ENCODE peak calls at places on chromosomes 11 and 22, in seven cellular contexts. Q is fibroblast of lung, H is astrocyte of the spinal cord, O is tibial nerve, R is kidney, N is lung, M is H9. V is an unnamed sample.

GRCh38 chr11:6404341-6405038 is 14.2 kb downstream of the SMPD1 start:
- DNase-seq in Q (peak; percentile 52), H (no peak), O (no peak), R (no peak), N (no peak), M (no peak), V (no peak)

GRCh38 chr22:44191036-44191454 is 10.3 kb downstream of the PARVG start:
- DNase-seq in Q (peak; percentile 37), H (no peak), O (no peak), R (peak; percentile 33), N (no peak), M (no peak), V (no peak)

GRCh38 chr11:106076421-106076922 is 675 bp downstream of the KBTBD3 start:
- DNase-seq in Q (no peak), H (no peak), O (peak; percentile 9), R (no peak), N (no peak), M (no peak), V (peak; percentile 6)

GRCh38 chr11:30605036-30605435 is 18.9 kb upstream of the MPPED2 start:
- DNase-seq in Q (no peak), H (no peak), O (no peak), R (no peak), N (no peak), M (no peak), V (no peak)

GRCh38 chr11:117606211-117606610 is 190.8 kb downstream of the DSCAML1 start:
- DNase-seq in Q (no peak), H (no peak), O (no peak), R (no peak), N (no peak), M (no peak), V (no peak)

GRCh38 chr22:33515733-33516297 is 404.5 kb downstream of the LARGE1 start:
- DNase-seq in Q (no peak), H (no peak), O (no peak), R (no peak), N (no peak), M (no peak), V (no peak)

GRCh38 chr22:43333156-43333555 is 10.0 kb downstream of the SCUBE1 start:
- DNase-seq in Q (no peak), H (no peak), O (no peak), R (no peak), N (no peak), M (no peak), V (no peak)

GRCh38 chr11:61270354-61271070 is 24.6 kb downstream of the VWCE start:
- DNase-seq in Q (peak; percentile 41), H (no peak), O (no peak), R (no peak), N (no peak), M (no peak), V (no peak)

GRCh38 chr22:41907436-41908401 is 7.2 kb downstream of the SHISA8 start:
- DNase-seq in Q (no peak), H (peak; percentile 17), O (no peak), R (no peak), N (no peak), M (peak; percentile 39), V (no peak)

GRCh38 chr11:12518606-12519385 is 141.4 kb downstream of the PARVA start:
- DNase-seq in Q (no peak), H (no peak), O (no peak), R (no peak), N (no peak), M (no peak), V (no peak)

GRCh38 chr11:7973011-7973410 is 7.8 kb upstream of the NLRP10 start:
- DNase-seq in Q (peak; percentile 29), H (no peak), O (no peak), R (no peak), N (no peak), M (no peak), V (no peak)

GRCh38 chr11:67120881-67121710 is 2.0 kb downstream of the KDM2A start:
- DNase-seq in Q (peak; percentile 36), H (peak; percentile 42), O (no peak), R (no peak), N (peak; percentile 41), M (no peak), V (no peak)

GRCh38 chr11:130816516-130816915 is 99.8 kb downstream of the SNX19 start:
- DNase-seq in Q (no peak), H (no peak), O (no peak), R (no peak), N (no peak), M (no peak), V (no peak)

GRCh38 chr11:124657922-124658321 is 15.6 kb downstream of the SIAE start:
- DNase-seq in Q (peak; percentile 15), H (no peak), O (no peak), R (no peak), N (no peak), M (no peak), V (no peak)

GRCh38 chr11:16572946-16573345 is 165.5 kb upstream of the C11orf58 start:
- DNase-seq in Q (no peak), H (no peak), O (no peak), R (no peak), N (no peak), M (no peak), V (no peak)

GRCh38 chr11:126194121-126194543 is 17.3 kb downstream of the RPUSD4 start:
- DNase-seq in Q (peak; percentile 25), H (peak; percentile 45), O (peak; percentile 68), R (no peak), N (no peak), M (no peak), V (peak; percentile 59)

GRCh38 chr22:37905534-37906363 is at the start of gene MICALL1:
- DNase-seq in Q (peak; percentile 79), H (peak; percentile 80), O (peak; percentile 23), R (peak; percentile 90), N (peak; percentile 61), M (peak; percentile 59), V (peak; percentile 86)

GRCh38 chr22:23389271-23390071 is 190.6 kb downstream of the IGLL1 start:
- DNase-seq in Q (no peak), H (no peak), O (no peak), R (no peak), N (no peak), M (no peak), V (no peak)

GRCh38 chr11:8243458-8243857 is 20.2 kb downstream of the LMO1 start:
- DNase-seq in Q (no peak), H (no peak), O (no peak), R (no peak), N (no peak), M (no peak), V (no peak)

GRCh38 chr11:124763156-124763947 is 1.3 kb upstream of the ESAM start:
- DNase-seq in Q (peak; percentile 50), H (peak; percentile 75), O (peak; percentile 87), R (peak; percentile 93), N (peak; percentile 88), M (peak; percentile 84), V (peak; percentile 94)

GRCh38 chr22:43992331-43992821 is 31.7 kb upstream of the PARVB start:
- DNase-seq in Q (peak; percentile 72), H (peak; percentile 68), O (no peak), R (no peak), N (no peak), M (no peak), V (no peak)

GRCh38 chr11:75562836-75563484 is 907 bp downstream of the SERPINH1 start:
- DNase-seq in Q (peak; percentile 76), H (peak; percentile 75), O (no peak), R (no peak), N (no peak), M (peak; percentile 95), V (peak; percentile 67)

GRCh38 chr22:23223566-23224317 is 43.4 kb downstream of the BCR start:
- DNase-seq in Q (no peak), H (no peak), O (no peak), R (peak; percentile 48), N (no peak), M (no peak), V (no peak)

GRCh38 chr11:13003726-13004493 is 5.2 kb upstream of the RASSF10 start:
- DNase-seq in Q (peak; percentile 94), H (peak; percentile 56), O (no peak), R (no peak), N (no peak), M (no peak), V (no peak)

GRCh38 chr11:73262851-73263495 is 9.2 kb upstream of the P2RY6 start:
- DNase-seq in Q (peak; percentile 40), H (no peak), O (no peak), R (no peak), N (no peak), M (peak; percentile 14), V (no peak)

DNA sequence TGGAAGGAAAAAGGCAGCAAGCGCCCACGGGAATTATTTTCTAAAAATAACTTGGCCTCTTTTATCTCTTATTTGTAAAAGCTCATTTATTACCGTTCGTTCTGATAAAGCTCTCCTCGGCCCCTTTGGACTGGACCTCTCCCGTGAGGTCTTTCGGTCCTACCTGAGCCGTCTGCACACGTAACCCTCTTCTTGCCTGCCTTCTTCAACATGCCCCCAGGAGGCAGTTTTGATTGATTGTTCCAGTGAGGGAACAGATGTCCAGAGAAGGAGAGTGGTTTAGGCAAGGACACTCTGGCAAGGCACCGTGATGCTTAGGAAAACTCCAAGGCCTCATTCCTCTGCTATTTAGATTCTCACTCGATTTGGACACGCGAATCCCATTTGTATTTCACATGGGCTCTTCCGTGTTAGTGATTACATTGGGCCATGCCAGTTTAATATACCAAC is 53.1 kb upstream of the CRTAM start:
- DNase-seq in Q (no peak), H (no peak), O (peak; percentile 29), R (no peak), N (no peak), M (no peak), V (no peak)
- TF ChIP-seq CTCF in Q (no peak), H (no peak), O (no peak), R (no peak), N (no peak), M (no peak), V (no peak)

GRCh38 chr11:57547854-57548377 is 10.5 kb downstream of the SMTNL1 start:
- DNase-seq in Q (no peak), H (no peak), O (no peak), R (no peak), N (no peak), M (no peak), V (no peak)
- TF ChIP-seq CTCF in Q (no peak), H (no peak), O (no peak), R (no peak), N (no peak), M (no peak), V (no peak)

GRCh38 chr11:112185883-112186282 is 10.6 kb downstream of the BCO2 start:
- DNase-seq in Q (no peak), H (no peak), O (no peak), R (no peak), N (no peak), M (no peak), V (no peak)
- TF ChIP-seq CTCF in Q (no peak), H (no peak), O (no peak), R (no peak), N (no peak), M (no peak), V (no peak)

DNA sequence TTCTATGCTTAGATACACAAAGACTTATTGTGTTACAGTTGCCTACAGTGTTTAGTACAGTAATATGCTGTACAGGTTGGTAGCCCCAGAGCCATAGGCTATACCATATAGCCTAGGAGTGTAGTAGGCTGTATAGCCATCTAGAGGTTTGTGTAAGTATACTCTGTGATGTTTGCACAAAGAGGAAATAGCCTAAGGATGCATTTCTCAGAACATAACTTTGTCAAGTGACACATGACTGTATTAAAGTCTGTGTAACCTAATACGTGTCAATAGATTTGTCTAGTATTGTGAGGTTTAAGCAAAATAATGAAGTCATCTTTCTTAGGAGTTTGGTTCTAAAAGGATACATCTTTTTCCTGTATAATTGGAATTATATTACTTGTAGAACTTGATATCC is 5.5 kb downstream of the ZC3H12C start:
- DNase-seq in Q (no peak), H (no peak), O (no peak), R (no peak), N (no peak), M (no peak), V (no peak)
- TF ChIP-seq CTCF in Q (no peak), H (no peak), O (no peak), R (no peak), N (no peak), M (no peak), V (no peak)

GRCh38 chr11:123247498-123247799 is 52.4 kb upstream of the CLMP start:
- DNase-seq in Q (no peak), H (no peak), O (no peak), R (no peak), N (no peak), M (no peak), V (no peak)
- TF ChIP-seq CTCF in Q (no peak), H (no peak), O (no peak), R (no peak), N (no peak), M (no peak), V (no peak)